ENCODE peak calls at places on chromosomes 4 and X, in four cellular contexts. I, W, U and E are unnamed samples.

GRCh38 chr4:98524271-98524670 is 134.1 kb downstream of the TSPAN5 start:
- DNase-seq in W (no peak), U (no peak), I (no peak), E (no peak)

GRCh38 chr4:88759039-88759631 is 61.5 kb upstream of the NAP1L5 start:
- DNase-seq in W (peak; percentile 8), I (no peak), U (peak; percentile 13), E (peak; percentile 32)

GRCh38 chrX:24148535-24149345 is 789 bp upstream of the ZFX start:
- DNase-seq in U (no peak), I (no peak), W (peak; percentile 60), E (peak; percentile 66)

GRCh38 chr4:80228460-80228859 is 31.2 kb downstream of the PRDM8 start:
- DNase-seq in W (no peak), U (no peak), I (no peak), E (no peak)

GRCh38 chr4:107800058-107800457 is 24.7 kb upstream of the SGMS2 start:
- DNase-seq in W (no peak), U (no peak), I (peak; percentile 60), E (no peak)

GRCh38 chrX:130770615-130771014 is 132.4 kb downstream of the ENOX2 start:
- DNase-seq in U (no peak), I (no peak), W (no peak), E (no peak)

GRCh38 chr4:127410201-127410600 is 222.6 kb upstream of the INTU start:
- DNase-seq in U (no peak), W (no peak), I (no peak), E (no peak)

GRCh38 chr4:73897380-73898136 is 28.4 kb downstream of the CXCL1 start:
- DNase-seq in I (no peak), W (no peak), U (no peak), E (no peak)

GRCh38 chr4:113919611-113920010 is 59.8 kb downstream of the ARSJ start:
- DNase-seq in W (no peak), U (no peak), I (no peak), E (no peak)

GRCh38 chrX:119870626-119871131 is 854 bp downstream of the RNF113A start:
- DNase-seq in W (peak; percentile 17), I (no peak), U (no peak), E (peak; percentile 26)

GRCh38 chrX:107978707-107979307 is 3.4 kb downstream of the TEX13B start:
- DNase-seq in U (no peak), W (no peak), I (no peak), E (peak; percentile 11)

GRCh38 chr4:45350438-45350837 is 624.1 kb upstream of the GNPDA2 start:
- DNase-seq in W (no peak), U (no peak), I (no peak), E (no peak)

GRCh38 chr4:11436084-11436483 is 7.4 kb upstream of the HS3ST1 start:
- DNase-seq in U (no peak), W (no peak), I (no peak), E (no peak)

GRCh38 chrX:25941087-25941486 is 197.1 kb upstream of the MAGEB18 start:
- DNase-seq in U (no peak), W (no peak), I (no peak), E (no peak)

GRCh38 chrX:124263743-124264142 is 68.7 kb upstream of the TEX13D start:
- DNase-seq in U (no peak), I (no peak), W (no peak), E (no peak)

GRCh38 chr4:156923525-156923924 is 48.1 kb downstream of the PDGFC start:
- DNase-seq in W (no peak), I (no peak), U (no peak), E (no peak)

GRCh38 chr4:54228064-54228527 is 997 bp upstream of the PDGFRA start:
- DNase-seq in U (peak; percentile 50), I (peak; percentile 75), W (peak; percentile 91), E (peak; percentile 87)

GRCh38 chrX:48919360-48919821 is 567 bp upstream of the PIM2 start:
- DNase-seq in I (no peak), W (no peak), U (no peak), E (peak; percentile 54)

GRCh38 chrX:23766650-23767551 is 16.1 kb upstream of the SAT1 start:
- DNase-seq in U (no peak), W (peak; percentile 17), I (no peak), E (peak; percentile 41)

GRCh38 chr4:42327323-42327722 is 70.0 kb upstream of the SHISA3 start:
- DNase-seq in U (no peak), W (peak; percentile 14), I (no peak), E (no peak)

GRCh38 chrX:18075603-18076002 is 145.1 kb downstream of the BEND2 start:
- DNase-seq in W (no peak), U (no peak), I (no peak), E (no peak)

GRCh38 chr4:74473155-74473811 is 28.3 kb downstream of the AREG start:
- DNase-seq in W (no peak), I (no peak), U (no peak), E (no peak)

GRCh38 chrX:21723097-21723496 is 34.8 kb downstream of the SMPX start:
- DNase-seq in U (no peak), W (peak; percentile 63), I (no peak), E (no peak)

GRCh38 chr4:72394264-72394663 is 174.8 kb downstream of the ADAMTS3 start:
- DNase-seq in U (peak; percentile 2), I (no peak), W (no peak), E (no peak)

GRCh38 chr4:146255874-146256273 is 41.5 kb downstream of the REELD1 start:
- DNase-seq in U (no peak), W (no peak), I (no peak), E (no peak)

GRCh38 chrX:39948564-39948963 is 149.2 kb downstream of the BCOR start:
- DNase-seq in I (no peak), U (no peak), W (no peak), E (peak; percentile 83)

GRCh38 chr4:129223955-129224354 is 128.0 kb downstream of the C4orf33 start:
- DNase-seq in W (no peak), U (no peak), I (no peak), E (peak; percentile 15)

GRCh38 chrX:16120431-16120830 is 2.9 kb upstream of the GRPR start:
- DNase-seq in I (no peak), W (no peak), U (no peak), E (no peak)

GRCh38 chr4:61489927-61490326 is 289.8 kb downstream of the ADGRL3 start:
- DNase-seq in I (no peak), U (no peak), W (no peak), E (no peak)

GRCh38 chrX:7927259-7928167 is at the start of gene PNPLA4:
- DNase-seq in I (peak; percentile 88), W (peak; percentile 76), U (peak; percentile 74), E (peak; percentile 81)

GRCh38 chr4:71050809-71051208 is 57.4 kb downstream of the DCK start:
- DNase-seq in U (no peak), W (no peak), I (no peak), E (no peak)

GRCh38 chr4:80155286-80155982 is 41.9 kb upstream of the PRDM8 start:
- DNase-seq in W (no peak), I (no peak), U (no peak), E (no peak)

GRCh38 chr4:186778134-186778533 is 54.5 kb upstream of the FAT1 start:
- DNase-seq in U (no peak), W (no peak), I (no peak), E (no peak)

GRCh38 chrX:45750639-45751038 is 550.0 kb upstream of the DIPK2B start:
- DNase-seq in U (no peak), I (no peak), W (no peak), E (no peak)

GRCh38 chr4:78171482-78171881 is 114.4 kb downstream of the FRAS1 start:
- DNase-seq in W (no peak), I (no peak), U (no peak), E (no peak)

GRCh38 chr4:860561-860960 is 34.6 kb upstream of the CPLX1 start:
- DNase-seq in U (no peak), I (no peak), W (no peak), E (no peak)

GRCh38 chr4:79514637-79515320 is 106.8 kb upstream of the GK2 start:
- DNase-seq in I (no peak), U (no peak), W (no peak), E (no peak)

GRCh38 chr4:166435449-166435848 is 562.4 kb downstream of the TLL1 start:
- DNase-seq in U (no peak), I (no peak), W (no peak), E (no peak)